ENCODE peak calls at places on chromosomes 3 and 15, in five cellular contexts. R, G, H, Y and X are unnamed samples.

GRCh38 chr3:52150357-52150756 is 3.9 kb downstream of the POC1A start:
- DNase-seq in H (no peak), G (no peak), R (no peak), Y (no peak), X (no peak)

GRCh38 chr3:36908647-36909180 is 36.1 kb downstream of the TRANK1 start:
- DNase-seq in R (no peak), H (no peak), G (no peak), Y (no peak), X (no peak)

GRCh38 chr3:50267280-50267913 is 1.6 kb upstream of the SEMA3B start:
- DNase-seq in H (peak), R (peak), G (no peak), Y (peak), X (no peak)

GRCh38 chr3:57637391-57637790 is 40.2 kb upstream of the ARF4 start:
- DNase-seq in G (no peak), R (no peak), H (no peak), Y (no peak), X (no peak)

GRCh38 chr3:11060500-11061251 is 68.1 kb downstream of the SLC6A1 start:
- DNase-seq in Y (peak), H (peak), G (peak), R (peak), X (no peak)

GRCh38 chr15:39959411-39959810 is 25.5 kb downstream of the EIF2AK4 start:
- DNase-seq in Y (no peak), H (no peak), G (no peak), R (no peak), X (no peak)

GRCh38 chr15:40844543-40844981 is 714 bp downstream of the SPINT1 start:
- DNase-seq in R (peak), Y (peak), G (no peak), H (no peak), X (no peak)

GRCh38 chr15:78204351-78205309 is 29.7 kb downstream of the ACSBG1 start:
- DNase-seq in R (no peak), Y (peak), H (peak), G (no peak), X (no peak)

GRCh38 chr15:41550066-41550805 is 6.2 kb upstream of the RPAP1 start:
- DNase-seq in R (no peak), G (no peak), H (no peak), Y (no peak), X (no peak)

GRCh38 chr3:156906275-156906674 is 80.1 kb downstream of the LEKR1 start:
- DNase-seq in G (no peak), H (no peak), Y (no peak), R (no peak), X (no peak)

GRCh38 chr15:63943829-63944680 is 102.2 kb downstream of the DAPK2 start:
- DNase-seq in Y (no peak), H (no peak), R (no peak), G (no peak), X (no peak)

GRCh38 chr3:131109156-131109555 is 82.5 kb downstream of the NEK11 start:
- DNase-seq in Y (no peak), G (no peak), H (no peak), R (peak), X (no peak)

GRCh38 chr3:131110087-131110486 is 83.4 kb downstream of the NEK11 start:
- DNase-seq in R (peak), H (no peak), Y (no peak), G (no peak), X (no peak)

DNA sequence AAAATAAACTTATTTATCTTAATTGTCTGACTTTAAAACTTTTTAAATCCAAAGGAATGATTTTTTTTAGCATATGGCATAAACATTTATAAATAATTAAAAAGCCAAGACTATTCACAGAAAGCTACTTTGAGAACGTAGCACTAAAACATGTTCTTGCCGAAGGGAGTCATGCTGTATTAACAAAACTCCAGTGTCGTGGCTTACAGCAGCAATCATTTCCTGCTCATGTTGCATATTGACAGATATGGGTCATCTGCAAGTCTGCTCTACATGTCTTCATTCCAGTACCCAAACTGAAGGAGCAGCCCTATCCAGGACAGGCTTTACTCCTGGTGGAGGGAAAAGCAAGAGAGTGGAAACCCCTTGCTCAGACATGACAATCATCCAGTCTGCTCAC is 87.5 kb downstream of the NEK11 start:
- DNase-seq in Y (no peak), G (no peak), H (no peak), R (no peak), X (no peak)
- H3K4me3 ChIP-seq in Y (no peak), G (no peak), H (no peak), R (no peak), X (no peak)

GRCh38 chr15:81265944-81266775 is 57.8 kb downstream of the STARD5 start:
- DNase-seq in R (peak), H (peak), G (peak), Y (peak), X (peak)
- H3K4me3 ChIP-seq in R (no peak), H (no peak), G (no peak), Y (no peak), X (no peak)

GRCh38 chr3:123755508-123755907 is 128.6 kb downstream of the MYLK start:
- DNase-seq in H (no peak), Y (no peak), R (no peak), G (no peak), X (no peak)
- H3K4me3 ChIP-seq in H (no peak), Y (no peak), R (no peak), G (no peak), X (no peak)

DNA sequence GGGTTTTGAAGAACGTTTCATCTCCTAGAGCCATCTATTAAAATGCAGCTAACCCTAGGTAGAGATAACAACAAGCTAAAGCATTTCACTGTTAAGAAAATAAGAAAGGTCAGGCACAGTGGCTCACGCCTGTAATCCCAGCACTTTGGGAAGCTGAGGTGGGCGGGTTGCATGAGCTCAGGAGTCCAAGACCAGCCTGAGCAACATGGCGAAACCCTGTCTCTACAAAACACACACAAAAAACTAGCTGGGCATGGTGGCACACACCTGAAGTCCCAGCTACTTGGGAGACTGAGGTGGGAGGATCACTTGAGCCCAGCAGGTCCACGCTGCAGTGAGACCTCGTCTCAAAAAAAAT is 5.4 kb upstream of the TBC1D5 start:
- DNase-seq in R (no peak), G (no peak), Y (no peak), H (no peak), X (no peak)
- H3K4me3 ChIP-seq in R (no peak), G (no peak), Y (no peak), H (no peak), X (no peak)

GRCh38 chr3:184712248-184712559 is 340 bp upstream of the MAGEF1 start:
- DNase-seq in Y (no peak), R (no peak), G (no peak), H (no peak), X (no peak)
- H3K4me3 ChIP-seq in Y (peak), R (peak), G (no peak), H (peak), X (peak)

DNA sequence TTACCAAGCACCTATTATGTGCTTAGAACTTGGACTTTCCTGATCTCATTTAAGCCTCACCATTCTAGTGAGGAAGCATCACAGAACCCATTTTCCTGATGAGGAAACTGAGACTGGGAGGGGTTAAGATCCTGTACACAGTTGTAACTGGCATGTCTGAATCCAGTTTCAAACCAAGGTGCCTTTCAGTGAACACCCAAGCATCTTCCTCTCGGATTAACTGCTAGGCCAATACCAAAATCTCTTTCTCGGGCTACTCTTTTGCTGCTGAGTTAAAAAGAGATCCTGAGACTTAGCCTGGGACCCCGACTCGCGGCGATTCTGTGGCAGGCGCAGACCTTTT is 578 bp upstream of the CEMIP start:
- DNase-seq in G (no peak), Y (no peak), H (no peak), R (no peak), X (no peak)
- H3K4me3 ChIP-seq in G (no peak), Y (no peak), H (peak), R (no peak), X (no peak)

GRCh38 chr3:13815088-13815683 is 64.7 kb downstream of the WNT7A start:
- DNase-seq in Y (no peak), G (no peak), R (no peak), H (no peak), X (no peak)
- H3K4me3 ChIP-seq in Y (no peak), G (no peak), R (no peak), H (no peak), X (no peak)